ENCODE peak calls at places on chromosomes 5 and 9, in nine cellular contexts. X, C, Z, H, V, U, I, S and K are unnamed samples.

GRCh38 chr9:80061940-80062339 is 490.2 kb downstream of the TLE4 start:
- DNase-seq in X (no peak), C (no peak), Z (no peak), H (no peak), V (no peak), U (peak; percentile 97), I (no peak), S (peak; percentile 66), K (no peak)

GRCh38 chr5:16673241-16673998 is 56.6 kb upstream of the RETREG1 start:
- DNase-seq in X (peak; percentile 63), C (no peak), Z (no peak), H (no peak), V (peak; percentile 51), U (no peak), I (no peak), S (no peak), K (no peak)

GRCh38 chr9:124037790-124038189 is 26.2 kb downstream of the LHX2 start:
- DNase-seq in X (no peak), C (no peak), Z (peak; percentile 39), H (no peak), V (no peak), U (no peak), I (no peak), S (no peak), K (no peak)

GRCh38 chr5:138911441-138911840 is 36.3 kb upstream of the LRRTM2 start:
- DNase-seq in X (no peak), C (no peak), Z (no peak), H (no peak), V (no peak), U (peak; percentile 60), I (no peak), S (no peak), K (no peak)

GRCh38 chr5:62178258-62178657 is 127.7 kb upstream of the KIF2A start:
- DNase-seq in X (no peak), C (no peak), Z (no peak), H (no peak), V (no peak), U (no peak), I (no peak), S (no peak), K (no peak)

GRCh38 chr9:87836951-87837715 is 45.5 kb upstream of the SPATA31E1 start:
- DNase-seq in X (no peak), C (no peak), Z (peak; percentile 23), H (no peak), V (no peak), U (no peak), I (no peak), S (no peak), K (no peak)

GRCh38 chr5:93588586-93589347 is 5.7 kb downstream of the NR2F1 start:
- DNase-seq in X (no peak), C (peak; percentile 74), Z (no peak), H (no peak), V (no peak), U (no peak), I (no peak), S (no peak), K (no peak)

GRCh38 chr5:39638803-39639202 is 214.0 kb upstream of the DAB2 start:
- DNase-seq in X (no peak), C (no peak), Z (no peak), H (no peak), V (no peak), U (no peak), I (no peak), S (no peak), K (no peak)

GRCh38 chr9:92887880-92888338 is 10.1 kb upstream of the ZNF484 start:
- DNase-seq in X (peak; percentile 55), C (no peak), Z (no peak), H (no peak), V (peak; percentile 24), U (no peak), I (no peak), S (no peak), K (no peak)

GRCh38 chr5:102453716-102454115 is 45.1 kb downstream of the SLCO6A1 start:
- DNase-seq in X (no peak), C (no peak), Z (no peak), H (no peak), V (no peak), U (no peak), I (no peak), S (no peak), K (peak; percentile 22)

GRCh38 chr9:80078826-80079225 is 507.1 kb downstream of the TLE4 start:
- DNase-seq in X (no peak), C (no peak), Z (no peak), H (no peak), V (no peak), U (peak; percentile 1), I (no peak), S (no peak), K (no peak)

GRCh38 chr9:112333639-112334318 is 360 bp upstream of the PTBP3 start:
- DNase-seq in X (peak; percentile 93), C (peak; percentile 98), Z (peak; percentile 98), H (peak; percentile 99), V (peak; percentile 87), U (peak; percentile 84), I (peak; percentile 89), S (peak; percentile 94), K (peak; percentile 96)

GRCh38 chr5:76807296-76807695 is 11.5 kb upstream of the F2RL1 start:
- DNase-seq in X (no peak), C (no peak), Z (no peak), H (no peak), V (no peak), U (peak; percentile 79), I (no peak), S (no peak), K (no peak)

GRCh38 chr9:130208600-130209347 is 36.6 kb downstream of the NCS1 start:
- DNase-seq in X (no peak), C (no peak), Z (no peak), H (no peak), V (no peak), U (no peak), I (no peak), S (no peak), K (no peak)